ENCODE peak calls at places on chromosomes 4 and X, in nine cellular contexts. K, Q, R, M, T, V, Z, E and O are unnamed samples.
A peak's percentile ranks its signal among the peaks of the same experiment; 100 is the strongest.

GRCh38 chr4:7372673-7373072 is 62.1 kb downstream of the PSAPL1 start:
- DNase-seq in K (no peak), Q (no peak), R (no peak), M (no peak), T (no peak), V (no peak), Z (no peak), E (no peak), O (no peak)

GRCh38 chr4:138053601-138054322 is 188.4 kb downstream of the SLC7A11 start:
- DNase-seq in K (no peak), Q (no peak), R (peak; percentile 66), M (peak; percentile 78), T (no peak), V (no peak), Z (no peak), E (peak; percentile 81), O (peak; percentile 90)

GRCh38 chr4:78014889-78015886 is 41.9 kb upstream of the FRAS1 start:
- DNase-seq in K (no peak), Q (no peak), R (no peak), M (no peak), T (no peak), V (no peak), Z (no peak), E (no peak), O (no peak)

GRCh38 chr4:1967512-1968149 is 41.1 kb downstream of the NELFA start:
- DNase-seq in K (no peak), Q (no peak), R (no peak), M (no peak), T (no peak), V (peak; percentile 4), Z (no peak), E (no peak), O (peak; percentile 48)

GRCh38 chrX:52422884-52423283 is 54.1 kb downstream of the XAGE2 start:
- DNase-seq in K (no peak), Q (no peak), R (peak; percentile 25), M (no peak), T (no peak), V (no peak), Z (no peak), E (peak; percentile 28), O (peak; percentile 88)

GRCh38 chr4:186765138-186765537 is 41.5 kb upstream of the FAT1 start:
- DNase-seq in K (peak; percentile 80), Q (peak; percentile 39), R (no peak), M (peak; percentile 13), T (peak; percentile 65), V (no peak), Z (peak; percentile 82), E (no peak), O (peak; percentile 28)

GRCh38 chr4:183157215-183157614 is 58.2 kb downstream of the WWC2 start:
- DNase-seq in K (no peak), Q (peak; percentile 34), R (no peak), M (no peak), T (no peak), V (no peak), Z (no peak), E (peak; percentile 15), O (no peak)

GRCh38 chrX:38312436-38312835 is 14.9 kb downstream of the RPGR start:
- DNase-seq in K (no peak), Q (no peak), R (no peak), M (no peak), T (no peak), V (no peak), Z (no peak), E (peak; percentile 92), O (peak; percentile 67)

GRCh38 chr4:81512945-81513584 is 41.4 kb upstream of the RASGEF1B start:
- DNase-seq in K (no peak), Q (no peak), R (no peak), M (no peak), T (no peak), V (no peak), Z (no peak), E (no peak), O (no peak)

GRCh38 chrX:150700107-150700506 is 6.9 kb downstream of the MTMR1 start:
- DNase-seq in K (no peak), Q (no peak), R (no peak), M (no peak), T (no peak), V (no peak), Z (no peak), E (no peak), O (no peak)

GRCh38 chrX:133649659-133650058 is 234.4 kb upstream of the GPC4 start:
- DNase-seq in K (no peak), Q (peak; percentile 79), R (no peak), M (no peak), T (no peak), V (no peak), Z (no peak), E (no peak), O (no peak)

GRCh38 chrX:56800801-56801200 is 71.8 kb downstream of the NBDY start:
- DNase-seq in K (no peak), Q (no peak), R (no peak), M (no peak), T (no peak), V (no peak), Z (peak; percentile 6), E (no peak), O (no peak)

GRCh38 chrX:56797966-56798711 is 69.1 kb downstream of the NBDY start:
- DNase-seq in K (no peak), Q (no peak), R (peak; percentile 11), M (no peak), T (no peak), V (peak; percentile 31), Z (peak; percentile 1), E (no peak), O (peak; percentile 52)

GRCh38 chrX:56800307-56800706 is 71.3 kb downstream of the NBDY start:
- DNase-seq in K (no peak), Q (no peak), R (no peak), M (no peak), T (no peak), V (no peak), Z (peak; percentile 3), E (no peak), O (no peak)

GRCh38 chrX:56796641-56797395 is 67.8 kb downstream of the NBDY start:
- DNase-seq in K (no peak), Q (no peak), R (no peak), M (no peak), T (no peak), V (no peak), Z (no peak), E (no peak), O (no peak)

DNA sequence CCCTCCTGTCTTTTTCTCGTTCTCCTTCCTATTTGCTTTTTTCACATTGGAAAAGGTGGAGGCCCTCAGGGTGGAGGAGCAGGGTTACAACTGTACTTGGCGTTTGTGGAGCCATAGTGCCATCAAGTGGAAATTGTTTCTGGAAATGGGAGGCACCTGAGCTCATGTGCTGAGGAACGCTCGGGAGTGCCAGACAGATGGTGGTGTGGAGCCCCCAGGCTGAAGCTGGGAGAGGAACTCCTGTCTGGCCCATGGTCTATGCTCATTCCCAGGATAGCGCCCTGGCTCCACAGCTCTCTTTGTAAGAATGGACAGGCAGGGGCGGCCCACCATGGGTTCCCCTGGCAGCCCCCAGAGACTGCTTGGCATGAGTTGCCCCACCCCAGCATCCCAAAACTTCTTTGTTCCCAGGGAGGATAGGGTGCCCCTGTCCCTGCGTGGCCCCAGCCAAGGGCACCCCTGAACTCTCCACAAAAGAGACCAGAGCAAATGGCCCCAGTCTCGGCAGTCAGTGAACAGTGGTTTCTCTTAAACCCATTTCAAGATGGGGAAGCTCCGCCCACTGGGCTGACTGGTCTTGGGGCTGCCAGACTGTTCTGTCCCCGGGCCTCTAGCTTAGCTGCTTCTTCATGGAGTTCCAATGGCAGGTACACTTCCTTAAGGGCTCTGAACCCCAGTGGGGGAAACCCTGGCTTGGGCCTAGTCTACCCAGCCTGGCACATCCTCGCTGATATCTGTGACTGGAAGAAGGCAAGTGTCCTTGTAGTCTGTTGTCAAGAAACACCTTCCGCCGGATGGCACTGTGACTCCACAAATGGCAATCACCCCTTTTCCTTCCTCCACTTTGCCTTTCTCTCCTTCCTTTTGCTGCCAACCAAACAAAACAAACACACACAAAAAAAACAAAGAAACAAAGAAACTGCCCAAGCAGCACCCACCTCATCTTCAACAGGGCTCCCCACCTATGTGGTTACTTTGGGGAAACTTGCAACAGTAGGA is 70.1 kb downstream of the NBDY start:
- DNase-seq in K (no peak), Q (no peak), R (no peak), M (no peak), T (no peak), V (peak; percentile 32), Z (peak; percentile 26), E (no peak), O (peak; percentile 70)
- TF ChIP-seq CTCF in K (no peak), Q (no peak), R (no peak), M (no peak), T (no peak), V (no peak), Z (no peak), E (no peak), O (peak; percentile 19)

GRCh38 chrX:10660171-10660570 is 39.8 kb upstream of the MID1 start:
- DNase-seq in K (no peak), Q (peak; percentile 69), R (no peak), M (no peak), T (no peak), V (no peak), Z (no peak), E (no peak), O (no peak)
- H3K4me3 ChIP-seq in K (no peak overlapping the region), Q (no peak overlapping the region), R (no peak overlapping the region), M (no peak overlapping the region), T (no peak overlapping the region), V (no peak overlapping the region), Z (no peak overlapping the region), E (no peak overlapping the region), O (no peak overlapping the region)

GRCh38 chrX:68684919-68685304 is 37.4 kb downstream of the STARD8 start:
- DNase-seq in K (no peak), Q (no peak), R (no peak), M (no peak), T (no peak), V (no peak), Z (no peak), E (no peak), O (no peak)

GRCh38 chrX:68686684-68687045 is 39.2 kb downstream of the STARD8 start:
- DNase-seq in K (no peak), Q (peak; percentile 40), R (no peak), M (peak; percentile 37), T (no peak), V (no peak), Z (no peak), E (no peak), O (no peak)

GRCh38 chrX:68683580-68683979 is 36.1 kb downstream of the STARD8 start:
- DNase-seq in K (no peak), Q (no peak), R (no peak), M (no peak), T (no peak), V (no peak), Z (no peak), E (no peak), O (no peak)

GRCh38 chrX:68684291-68684918 is 36.9 kb downstream of the STARD8 start:
- DNase-seq in K (no peak), Q (no peak), R (no peak), M (no peak), T (no peak), V (peak; percentile 69), Z (peak; percentile 18), E (no peak), O (no peak)

GRCh38 chrX:68685722-68686683 is 38.5 kb downstream of the STARD8 start:
- DNase-seq in K (peak; percentile 48), Q (peak; percentile 72), R (no peak), M (peak; percentile 47), T (no peak), V (peak; percentile 73), Z (peak; percentile 29), E (no peak), O (peak; percentile 65)
- TF ChIP-seq CTCF in K (no peak), Q (peak; percentile 22), R (no peak), M (peak; percentile 2), T (no peak), V (peak; percentile 9), Z (no peak), E (no peak), O (peak; percentile 3)

GRCh38 chrX:156004256-156004655 is 6.8 kb downstream of the IL9R start:
- DNase-seq in K (peak; percentile 11), Q (no peak), R (no peak), M (no peak), T (no peak), V (no peak), Z (no peak), E (no peak), O (no peak)
- H3K4me3 ChIP-seq in K (no peak overlapping the region), Q (no peak overlapping the region), R (no peak overlapping the region), M (no peak overlapping the region), T (no peak overlapping the region), V (no peak overlapping the region), Z (no peak overlapping the region), E (no peak overlapping the region), O (no peak overlapping the region)